ENCODE peak calls at places on chromosome 14, in four cellular contexts. F is CD4-positive, CD25-positive, alpha-beta regulatory T cell; C is stimulated activated CD8-positive, alpha-beta memory T cell treated with anti-CD3 and anti-CD28 coated beads, Interleukin-2, amount 100 ng/mL, for 48 hours; Z is AG04450. H is an unnamed sample.

GRCh38 chr14:61564623-61565091 is 130.7 kb upstream of the HIF1A start:
- DNase-seq in C (no peak), Z (peak; percentile 85), F (no peak), H (no peak)

GRCh38 chr14:97299661-97300060 is 502.5 kb downstream of the VRK1 start:
- DNase-seq in C (no peak), Z (no peak), F (no peak), H (no peak)

GRCh38 chr14:103332143-103332919 is 1.7 kb upstream of the EIF5 start:
- DNase-seq in F (no peak), C (no peak), Z (no peak), H (no peak)

GRCh38 chr14:26204954-26205479 is 392.8 kb downstream of the NOVA1 start:
- DNase-seq in Z (no peak), C (no peak), F (no peak), H (no peak)

GRCh38 chr14:77738559-77739250 is 22.3 kb downstream of the SNW1 start:
- DNase-seq in C (no peak), Z (no peak), F (no peak), H (peak; percentile 58)

GRCh38 chr14:31122921-31123320 is 84.7 kb downstream of the HECTD1 start:
- DNase-seq in Z (no peak), F (no peak), C (no peak), H (no peak)

GRCh38 chr14:101843665-101844064 is 82.2 kb downstream of the PPP2R5C start:
- DNase-seq in C (peak; percentile 42), Z (no peak), F (peak; percentile 26), H (no peak)

GRCh38 chr14:104966261-104967143 is 11.7 kb downstream of the AHNAK2 start:
- DNase-seq in C (no peak), Z (no peak), F (no peak), H (no peak)

GRCh38 chr14:102964152-102964730 is 41.8 kb downstream of the AMN start:
- DNase-seq in F (no peak), C (no peak), Z (no peak), H (no peak)

GRCh38 chr14:90979451-90979850 is 81.0 kb downstream of the RPS6KA5 start:
- DNase-seq in Z (no peak), F (no peak), C (no peak), H (no peak)

GRCh38 chr14:54025661-54026060 is 69.0 kb upstream of the BMP4 start:
- DNase-seq in F (no peak), Z (no peak), C (no peak), H (no peak)

GRCh38 chr14:20468773-20469241 is 399 bp upstream of the PNP start:
- DNase-seq in Z (no peak), F (no peak), C (no peak), H (no peak)

GRCh38 chr14:91300957-91301356 is 56.5 kb upstream of the GPR68 start:
- DNase-seq in F (no peak), Z (no peak), C (no peak), H (no peak)

GRCh38 chr14:43479751-43480150 is 1027.3 kb downstream of the FSCB start:
- DNase-seq in C (no peak), Z (no peak), F (no peak), H (no peak)

H was measured in stimulated activated effector memory CD8-positive, alpha-beta T cell treated with anti-CD3 and anti-CD28 coated beads, Interleukin-12 subunit alpha, Interleukin-12 subunit beta, amount 100 ng/mL, for 72 hours.